ENCODE peak calls at places on chromosome 10, in four cellular contexts. Q, W, E and V are unnamed samples.

GRCh38 chr10:94005050-94005449 is 11.3 kb downstream of the PLCE1 start:
- DNase-seq in E (no peak), W (no peak), Q (no peak), V (no peak)

GRCh38 chr10:93701903-93702277 is 502 bp downstream of the FRA10AC1 start:
- DNase-seq in W (no peak), Q (no peak), E (no peak), V (no peak)

GRCh38 chr10:92082583-92083280 is 159.2 kb downstream of the BTAF1 start:
- DNase-seq in Q (no peak), E (no peak), W (no peak), V (no peak)

GRCh38 chr10:77463967-77464745 is 173.5 kb downstream of the KCNMA1 start:
- DNase-seq in W (no peak), E (no peak), Q (no peak), V (no peak)

GRCh38 chr10:4391683-4392082 is 434.3 kb upstream of the AKR1E2 start:
- DNase-seq in W (no peak), Q (no peak), E (peak), V (no peak)

GRCh38 chr10:58517481-58518355 is 5.0 kb downstream of the BICC1 start:
- DNase-seq in E (no peak), Q (no peak), W (no peak), V (no peak)

GRCh38 chr10:17622061-17622460 is 4.9 kb upstream of the HACD1 start:
- DNase-seq in Q (no peak), E (no peak), W (no peak), V (no peak)

GRCh38 chr10:97407211-97407951 is 6.2 kb upstream of the RRP12 start:
- DNase-seq in Q (peak), W (peak), E (peak), V (peak)

GRCh38 chr10:16509996-16510395 is 11.7 kb downstream of the C1QL3 start:
- DNase-seq in E (no peak), Q (no peak), W (no peak), V (no peak)

GRCh38 chr10:19889279-19889678 is 73.0 kb downstream of the PLXDC2 start:
- DNase-seq in Q (no peak), W (no peak), E (no peak), V (no peak)

GRCh38 chr10:6232846-6233724 is 30.4 kb downstream of the PFKFB3 start:
- DNase-seq in W (no peak), E (no peak), Q (no peak), V (no peak)

GRCh38 chr10:125120046-125120710 is 40.2 kb downstream of the CTBP2 start:
- DNase-seq in E (no peak), Q (no peak), W (no peak), V (no peak)

GRCh38 chr10:23065549-23065948 is 29.8 kb upstream of the MSRB2 start:
- DNase-seq in E (no peak), Q (no peak), W (peak), V (no peak)

DNA sequence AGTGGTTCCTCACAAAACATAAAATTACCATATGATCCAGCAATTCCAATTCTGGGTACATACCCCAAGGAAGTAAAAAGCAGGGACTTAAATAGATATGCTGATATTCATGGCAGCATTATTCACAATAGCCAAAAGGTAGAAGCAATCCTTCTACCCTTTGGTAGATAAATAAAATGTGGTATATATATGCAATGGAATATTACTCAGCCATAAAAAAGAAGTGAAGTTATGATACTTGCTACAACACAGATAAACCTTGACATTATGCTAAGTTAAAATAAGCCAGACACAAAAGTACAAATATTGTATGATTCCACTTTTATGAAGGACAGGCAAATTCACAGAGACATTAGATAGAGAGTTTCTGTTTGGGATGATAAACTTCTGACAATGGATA is 13.3 kb downstream of the JMJD1C start:
- DNase-seq in W (no peak), E (no peak), Q (no peak), V (no peak)
- TF ChIP-seq CTCF in W (no peak), E (no peak), Q (no peak), V (no peak)

DNA sequence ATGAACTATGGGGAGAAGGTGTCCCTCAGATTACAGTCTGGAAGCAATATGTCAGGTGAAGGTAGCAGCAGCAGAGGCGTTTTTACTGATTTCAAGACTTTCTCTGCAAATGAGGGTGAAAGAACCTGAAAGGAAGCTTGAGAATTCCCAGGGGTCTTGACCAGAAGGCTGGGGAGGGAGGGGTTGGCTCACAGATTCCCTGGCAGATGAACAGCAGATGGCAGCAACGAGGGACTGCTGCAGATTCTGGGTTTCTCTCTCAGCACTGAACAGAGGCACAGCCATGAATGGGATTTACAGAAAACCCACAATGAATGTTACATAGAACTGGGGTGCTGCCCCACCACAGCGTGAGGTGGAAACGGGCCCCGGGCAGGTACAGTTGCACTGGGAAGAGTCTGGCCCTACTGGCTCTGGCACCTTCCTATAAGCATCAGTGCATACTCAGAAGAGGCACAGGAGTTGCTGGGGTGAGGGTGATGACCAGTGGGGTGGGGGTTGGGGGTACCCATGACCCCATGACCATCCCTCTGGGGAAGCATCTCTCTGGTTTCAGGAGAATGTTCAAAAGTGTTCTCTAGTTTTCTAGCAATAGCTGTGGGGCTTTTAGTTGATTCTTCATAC is 317.8 kb downstream of the SH2D4B start:
- DNase-seq in E (peak), Q (no peak), W (no peak), V (no peak)
- TF ChIP-seq CTCF in E (peak), Q (no peak), W (no peak), V (no peak)

DNA sequence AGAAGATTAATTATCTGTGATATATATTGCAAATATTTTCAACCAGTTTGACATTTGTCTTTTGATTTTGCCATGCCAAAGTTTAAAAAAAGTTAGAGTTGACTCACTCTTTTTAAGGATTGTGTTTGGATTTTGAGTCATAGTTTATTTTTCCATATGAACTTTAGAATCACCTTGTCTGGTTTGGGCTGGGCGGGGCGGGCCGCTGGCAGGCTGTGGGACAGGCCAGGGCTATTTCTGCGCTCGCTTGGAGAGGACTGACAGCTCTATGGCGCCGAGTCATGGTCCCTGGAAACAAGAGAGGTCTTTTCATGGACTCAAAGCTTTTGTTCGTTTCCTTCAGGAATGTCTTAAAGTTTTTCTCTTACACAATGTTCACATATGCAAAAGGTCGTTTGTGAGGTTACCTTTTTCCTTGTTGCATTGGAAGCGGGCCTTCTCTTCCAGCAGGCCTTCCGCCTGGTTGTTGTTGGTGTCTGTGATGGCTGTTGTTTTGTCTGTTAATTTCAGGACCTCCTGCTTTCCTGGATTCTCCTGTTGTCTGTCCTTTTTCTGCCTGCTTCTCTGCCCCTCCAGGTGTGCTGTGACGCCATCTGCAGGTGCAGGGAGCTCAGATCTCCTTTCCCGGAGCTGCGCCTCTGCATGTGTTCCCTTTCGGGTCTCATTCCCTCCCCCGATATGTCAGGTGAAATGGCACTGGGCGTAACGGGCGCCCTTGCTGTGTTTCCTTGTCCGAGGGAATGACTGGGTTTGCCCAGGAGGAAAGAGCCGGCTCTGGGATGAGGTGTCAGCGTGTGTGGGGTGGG is 53.8 kb downstream of the INPP5A start:
- DNase-seq in E (no peak), W (no peak), Q (no peak), V (no peak)
- TF ChIP-seq CTCF in E (no peak), W (no peak), Q (no peak), V (no peak)

GRCh38 chr10:62527019-62527827 is 153.1 kb downstream of the ZNF365 start:
- DNase-seq in Q (no peak), W (no peak), E (no peak), V (peak)
- TF ChIP-seq CTCF in Q (no peak), W (no peak), E (no peak), V (no peak)

GRCh38 chr10:100568937-100569336 is 33.2 kb downstream of the HIF1AN start:
- DNase-seq in W (no peak), Q (no peak), E (no peak), V (no peak)

GRCh38 chr10:100567826-100568225 is 32.1 kb downstream of the HIF1AN start:
- DNase-seq in Q (no peak), E (no peak), W (no peak), V (no peak)

GRCh38 chr10:100571069-100571817 is 35.5 kb downstream of the HIF1AN start:
- DNase-seq in W (no peak), Q (no peak), E (no peak), V (no peak)

GRCh38 chr10:100570518-100570865 is 34.7 kb downstream of the HIF1AN start:
- DNase-seq in E (no peak), Q (no peak), W (no peak), V (no peak)

DNA sequence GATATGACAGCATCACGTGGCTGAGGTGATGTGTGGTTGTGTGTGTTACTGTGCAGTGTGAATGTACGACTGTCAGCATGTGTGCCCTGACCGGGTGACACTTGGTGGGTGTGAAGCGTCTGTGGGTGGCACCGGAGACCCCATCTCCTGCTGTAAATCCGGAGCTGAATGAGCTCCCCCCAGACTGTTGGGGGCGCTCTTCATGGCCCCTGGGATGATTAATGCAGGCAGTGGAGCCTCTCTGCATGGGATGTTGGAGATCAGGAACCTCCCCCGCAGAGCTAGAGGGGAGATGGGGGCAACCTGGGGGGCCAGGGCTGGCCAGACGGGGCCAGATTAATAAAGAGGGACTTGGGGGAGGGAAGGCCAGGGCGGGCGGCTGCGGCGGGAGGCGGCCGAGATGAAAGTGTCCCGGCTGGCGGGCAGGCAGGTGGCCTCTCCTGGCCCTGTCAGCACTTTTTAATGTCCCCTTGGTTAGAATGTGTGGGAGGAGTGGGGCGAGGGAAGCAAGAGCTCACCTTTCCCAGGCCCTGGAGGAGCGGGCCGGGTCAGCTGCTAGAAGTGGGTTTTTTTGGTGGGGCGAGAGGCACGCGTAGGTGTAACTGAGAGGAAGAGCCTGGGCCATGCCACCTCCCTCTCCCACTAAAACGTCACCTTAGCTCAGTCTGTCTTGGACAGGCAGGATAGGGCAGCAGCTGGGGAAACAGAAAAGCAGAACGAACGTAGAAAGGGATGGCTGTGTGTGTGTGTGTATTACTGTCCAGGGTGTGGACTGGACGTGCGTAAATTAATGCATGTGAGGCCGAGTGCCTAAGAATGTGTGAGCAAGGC is 34.2 kb downstream of the HIF1AN start:
- DNase-seq in W (no peak), E (peak), Q (no peak), V (no peak)
- TF ChIP-seq CTCF in W (no peak), E (peak), Q (no peak), V (no peak)

GRCh38 chr10:130654726-130655125 is 518.5 kb downstream of the GLRX3 start:
- DNase-seq in Q (no peak), E (no peak), W (no peak), V (no peak)

GRCh38 chr10:130655313-130656186 is 519.4 kb downstream of the GLRX3 start:
- DNase-seq in E (no peak), Q (no peak), W (no peak), V (no peak)

GRCh38 chr10:130658687-130659290 is 522.6 kb downstream of the GLRX3 start:
- DNase-seq in E (no peak), Q (no peak), W (no peak), V (no peak)

GRCh38 chr10:130656187-130656575 is 520.0 kb downstream of the GLRX3 start:
- DNase-seq in W (no peak), Q (no peak), E (no peak), V (no peak)

GRCh38 chr10:130656582-130657133 is 520.5 kb downstream of the GLRX3 start:
- DNase-seq in Q (no peak), E (no peak), W (no peak), V (no peak)
- TF ChIP-seq CTCF in Q (no peak), E (no peak), W (no peak), V (no peak)

DNA sequence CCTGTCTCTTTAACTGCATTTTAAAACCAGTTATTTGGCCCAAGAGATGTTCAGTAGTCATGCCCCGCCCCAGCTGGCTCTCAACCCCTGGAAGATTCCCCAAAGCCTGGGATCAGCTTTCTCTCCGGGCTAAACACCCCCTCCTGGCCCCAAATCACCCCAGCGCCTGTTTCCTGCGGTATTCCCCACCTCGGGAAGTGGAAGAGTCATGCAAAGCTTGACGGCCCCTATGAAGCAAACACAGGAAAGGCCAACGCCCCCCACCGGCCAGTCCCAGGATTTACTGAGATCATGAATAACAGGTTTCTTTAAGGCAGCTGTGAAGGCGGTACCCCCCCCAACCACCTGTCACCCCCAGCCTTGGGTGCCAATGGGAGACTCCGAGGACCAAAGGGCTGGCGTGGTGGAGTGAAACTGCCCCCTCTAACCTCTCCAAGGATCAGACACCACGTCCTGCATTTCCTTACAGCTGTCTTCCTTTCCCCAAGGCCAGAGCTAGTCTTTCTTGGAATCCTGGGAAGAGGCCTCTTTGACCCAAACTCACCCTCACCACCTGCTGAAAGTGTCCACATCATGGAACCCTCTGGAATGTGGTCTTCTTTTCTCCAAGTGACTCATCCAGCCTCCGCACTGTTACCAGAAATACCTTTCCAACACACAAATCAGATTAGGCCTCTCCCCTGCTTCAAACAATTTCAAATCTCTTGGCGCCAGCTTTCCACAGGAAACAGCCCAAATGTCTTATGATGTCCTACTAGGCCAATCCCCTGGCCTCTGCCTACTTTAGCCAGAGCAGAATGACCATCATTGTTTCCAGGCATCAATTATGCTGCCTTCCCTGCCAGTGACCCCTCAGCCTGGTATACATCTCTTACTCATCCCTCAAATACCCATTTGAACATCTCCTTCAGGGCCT is 301.5 kb downstream of the ZEB1 start:
- DNase-seq in W (peak), E (peak), Q (no peak), V (no peak)
- TF ChIP-seq CTCF in W (peak), E (no peak), Q (no peak), V (no peak)

DNA sequence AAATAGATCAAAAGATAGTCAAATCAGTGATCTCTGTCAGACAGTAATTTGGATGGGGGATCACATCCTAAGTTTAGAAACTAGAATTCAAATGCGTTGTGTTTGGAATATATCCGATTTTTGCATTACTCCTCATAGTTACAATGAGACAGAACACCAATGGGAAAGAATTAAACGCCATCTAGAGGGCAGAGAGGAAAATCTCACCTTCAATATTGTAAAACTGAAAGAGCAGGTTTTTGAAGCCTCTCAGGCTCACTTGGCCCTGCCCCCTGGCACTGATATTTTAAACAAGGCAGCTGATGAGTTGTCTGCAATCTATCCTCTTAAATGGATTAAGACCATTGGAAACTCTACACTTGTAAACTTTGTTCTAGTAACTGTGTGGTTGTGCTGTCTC is 17.7 kb downstream of the FRG2B start:
- DNase-seq in W (no peak), Q (no peak), E (no peak), V (no peak)
- TF ChIP-seq CTCF in W (peak), Q (no peak), E (peak), V (no peak)

GRCh38 chr10:71211759-71212248 is 566 bp upstream of the UNC5B start:
- DNase-seq in W (no peak), E (no peak), Q (no peak), V (no peak)

GRCh38 chr10:71211053-71211452 is 1.3 kb upstream of the UNC5B start:
- DNase-seq in W (no peak), E (no peak), Q (no peak), V (no peak)

GRCh38 chr10:71213761-71214440 is 1.5 kb downstream of the UNC5B start:
- DNase-seq in E (no peak), Q (no peak), W (no peak), V (no peak)

GRCh38 chr10:71213127-71213616 is 802 bp downstream of the UNC5B start:
- DNase-seq in E (no peak), W (peak), Q (no peak), V (no peak)

GRCh38 chr10:71212249-71213126 is at the start of gene UNC5B:
- DNase-seq in E (peak), Q (peak), W (peak), V (peak)
- TF ChIP-seq CTCF in E (peak), Q (no peak), W (peak), V (no peak)